ENCODE peak calls at places on chromosomes 3 and 15, in six cellular contexts. H is lower lobe of right lung, I is SK-N-SH, W is body of pancreas, U is kidney, T is esophagus muscularis mucosa. Z is an unnamed sample.

GRCh38 chr15:37550360-37551024 is 383.9 kb upstream of the TMCO5A start:
- DNase-seq in H (peak; percentile 38), I (no peak), W (no peak), U (peak; percentile 55), T (no peak), Z (no peak)

GRCh38 chr3:41053220-41053619 is 146.1 kb upstream of the CTNNB1 start:
- DNase-seq in H (no peak), I (no peak), W (no peak), U (no peak), T (no peak), Z (no peak)

GRCh38 chr15:35624881-35625280 is 78.9 kb upstream of the DPH6 start:
- DNase-seq in H (peak; percentile 52), I (no peak), W (peak; percentile 15), U (peak; percentile 67), T (no peak), Z (no peak)

GRCh38 chr3:101117981-101118380 is 124.8 kb upstream of the ABI3BP start:
- DNase-seq in H (no peak), I (no peak), W (no peak), U (no peak), T (no peak), Z (no peak)

GRCh38 chr15:40054056-40054745 is 15.2 kb upstream of the SRP14 start:
- DNase-seq in H (no peak), I (no peak), W (no peak), U (no peak), T (no peak), Z (no peak)

GRCh38 chr15:61169904-61170695 is 59.0 kb downstream of the RORA start:
- DNase-seq in H (no peak), I (no peak), W (no peak), U (no peak), T (no peak), Z (no peak)

GRCh38 chr3:48306860-48307530 is 26.5 kb downstream of the SPINK8 start:
- DNase-seq in H (no peak), I (no peak), W (no peak), U (no peak), T (no peak), Z (no peak)

GRCh38 chr15:74327756-74328155 is 39.7 kb downstream of the CYP11A1 start:
- DNase-seq in H (no peak), I (no peak), W (no peak), U (no peak), T (no peak), Z (no peak)

GRCh38 chr3:132421832-132422231 is 4.5 kb downstream of the DNAJC13 start:
- DNase-seq in H (no peak), I (no peak), W (no peak), U (no peak), T (no peak), Z (no peak)

GRCh38 chr15:36161108-36161507 is 418.3 kb upstream of the CDIN1 start:
- DNase-seq in H (no peak), I (no peak), W (no peak), U (no peak), T (no peak), Z (no peak)

GRCh38 chr3:143002083-143002712 is 828 bp downstream of the U2SURP start:
- DNase-seq in H (no peak), I (peak; percentile 16), W (no peak), U (no peak), T (no peak), Z (peak; percentile 25)

GRCh38 chr3:189512824-189513223 is 118.4 kb upstream of the TP63 start:
- DNase-seq in H (no peak), I (no peak), W (no peak), U (no peak), T (no peak), Z (no peak)

GRCh38 chr15:82081904-82082810 is 36.3 kb upstream of the MEX3B start:
- DNase-seq in H (no peak), I (peak; percentile 43), W (no peak), U (no peak), T (no peak), Z (peak; percentile 88)

GRCh38 chr3:171444291-171444690 is 15.9 kb downstream of the TNIK start:
- DNase-seq in H (no peak), I (no peak), W (no peak), U (no peak), T (no peak), Z (no peak)

GRCh38 chr3:58563386-58564035 is 13.7 kb downstream of the FAM107A start:
- DNase-seq in H (no peak), I (no peak), W (no peak), U (peak; percentile 39), T (no peak), Z (no peak)

GRCh38 chr3:35908366-35909232 is 269.3 kb downstream of the ARPP21 start:
- DNase-seq in H (peak; percentile 55), I (peak; percentile 23), W (peak; percentile 72), U (no peak), T (no peak), Z (peak; percentile 65)

GRCh38 chr3:174094671-174095070 is 697.1 kb downstream of the NLGN1 start:
- DNase-seq in H (no peak), I (no peak), W (no peak), U (no peak), T (no peak), Z (no peak)

GRCh38 chr3:112391648-112392047 is 58.7 kb downstream of the CD200 start:
- DNase-seq in H (no peak), I (no peak), W (no peak), U (no peak), T (no peak), Z (no peak)

GRCh38 chr15:42788725-42789124 is 51.8 kb upstream of the CDAN1 start:
- DNase-seq in H (no peak), I (no peak), W (no peak), U (no peak), T (no peak), Z (no peak)

GRCh38 chr15:43225201-43225949 is 4.6 kb upstream of the EPB42 start:
- DNase-seq in H (no peak), I (peak; percentile 71), W (peak; percentile 57), U (no peak), T (no peak), Z (peak; percentile 29)

GRCh38 chr15:25860885-25861866 is 2.0 kb downstream of the ATP10A start:
- DNase-seq in H (no peak), I (no peak), W (no peak), U (no peak), T (no peak), Z (no peak)

GRCh38 chr3:151135548-151136337 is 50.3 kb downstream of the MED12L start:
- DNase-seq in H (peak; percentile 72), I (no peak), W (peak; percentile 79), U (no peak), T (no peak), Z (no peak)

GRCh38 chr15:28086175-28086703 is 12.9 kb downstream of the OCA2 start:
- DNase-seq in H (no peak), I (peak; percentile 85), W (peak; percentile 79), U (no peak), T (no peak), Z (peak; percentile 50)

GRCh38 chr3:120661106-120661962 is 20.7 kb downstream of the HGD start:
- DNase-seq in H (no peak), I (peak; percentile 6), W (no peak), U (no peak), T (no peak), Z (no peak)

GRCh38 chr3:68964694-68965093 is 32.3 kb upstream of the TAFA4 start:
- DNase-seq in H (no peak), I (no peak), W (no peak), U (no peak), T (no peak), Z (no peak)

GRCh38 chr15:41020311-41020710 is 67.0 kb downstream of the CHAC1 start:
- DNase-seq in H (no peak), I (no peak), W (no peak), U (no peak), T (no peak), Z (no peak)

GRCh38 chr3:11566478-11566877 is 77.2 kb downstream of the VGLL4 start:
- DNase-seq in H (no peak), I (no peak), W (no peak), U (peak; percentile 40), T (no peak), Z (no peak)

GRCh38 chr3:134869153-134869726 is 74.2 kb downstream of the EPHB1 start:
- DNase-seq in H (no peak), I (no peak), W (no peak), U (no peak), T (no peak), Z (peak; percentile 62)

GRCh38 chr3:19960670-19961069 is 13.8 kb downstream of the RAB5A start:
- DNase-seq in H (no peak), I (no peak), W (no peak), U (no peak), T (no peak), Z (no peak)

GRCh38 chr15:30984542-30984941 is 6.9 kb downstream of the MTMR10 start:
- DNase-seq in H (no peak), I (peak; percentile 64), W (no peak), U (no peak), T (no peak), Z (no peak)
- H3K4me3 ChIP-seq in H (peak overlapping the region; percentile 10), I (peak overlapping the region; percentile 1), W (no peak overlapping the region), U (peak overlapping the region; percentile 15), T (peak overlapping the region; percentile 4), Z (no peak overlapping the region)

GRCh38 chr3:13524979-13525669 is 23.8 kb upstream of the FBLN2 start:
- DNase-seq in H (no peak), I (no peak), W (no peak), U (no peak), T (no peak), Z (no peak)
- H3K27ac ChIP-seq in H (no peak overlapping the region), I (peak overlapping the region; percentile 56), W (no peak overlapping the region), U (no peak overlapping the region), T (peak overlapping the region; percentile 30), Z (no peak overlapping the region)

DNA sequence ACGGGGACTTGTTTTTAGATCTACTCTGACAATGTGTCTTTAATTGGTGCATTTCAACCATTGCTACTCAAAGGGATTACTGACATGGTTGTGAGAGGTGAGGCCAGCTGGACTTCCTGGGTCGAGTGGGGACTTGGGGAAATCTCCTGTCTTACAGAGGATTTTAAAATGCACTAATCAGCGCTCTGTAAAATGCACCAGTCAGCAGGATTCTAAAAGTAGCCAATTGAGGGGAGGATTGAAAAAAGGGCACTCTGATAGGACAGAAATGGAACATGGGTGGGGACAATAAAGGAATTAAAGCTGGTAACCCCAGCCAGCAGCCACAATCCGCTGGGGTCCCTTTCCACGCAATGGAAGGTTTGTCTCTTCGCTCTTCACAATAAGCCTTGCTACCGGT is 122.5 kb upstream of the SNRPN start:
- DNase-seq in H (no peak), I (no peak), W (no peak), U (no peak), T (no peak), Z (no peak)
- H3K9me3 ChIP-seq in H (no peaks in the 10 kb centered on the region), I (no peaks in the 10 kb centered on the region), W (no peaks in the 10 kb centered on the region), U (no peaks in the 10 kb centered on the region), T (no peaks in the 10 kb centered on the region), Z (no peaks in the 10 kb centered on the region)

GRCh38 chr15:70480196-70480856 is 283.0 kb downstream of the UACA start:
- DNase-seq in H (no peak), I (no peak), W (no peak), U (no peak), T (no peak), Z (no peak)

GRCh38 chr15:70478251-70478990 is 284.9 kb downstream of the UACA start:
- DNase-seq in H (peak; percentile 59), I (peak; percentile 75), W (no peak), U (peak; percentile 72), T (no peak), Z (no peak)

GRCh38 chr15:70477750-70478250 is 285.6 kb downstream of the UACA start:
- DNase-seq in H (no peak), I (no peak), W (no peak), U (no peak), T (no peak), Z (no peak)

GRCh38 chr15:70479785-70480184 is 283.6 kb downstream of the UACA start:
- DNase-seq in H (no peak), I (no peak), W (no peak), U (no peak), T (no peak), Z (no peak)

GRCh38 chr15:70479056-70479455 is 284.3 kb downstream of the UACA start:
- DNase-seq in H (no peak), I (no peak), W (no peak), U (no peak), T (no peak), Z (no peak)
- H3K4me3 ChIP-seq in H (no peak overlapping the region), I (no peak overlapping the region), W (no peak overlapping the region), U (no peak overlapping the region), T (no peak overlapping the region), Z (no peak overlapping the region)